ENCODE peak calls at places on chromosomes 5 and 9, in five cellular contexts. Z is GM19239; P is stimulated activated CD4-positive, alpha-beta T cell treated with anti-CD3 and anti-CD28 coated beads, TNF-alpha, amount 100 ng/mL, for 1 hour; S is iPS DF 19.7; H is AG08395. F is an unnamed sample.

GRCh38 chr5:27252911-27253310 is 214.5 kb upstream of the CDH9 start:
- DNase-seq in Z (no peak), H (no peak), P (no peak), S (no peak), F (no peak)

GRCh38 chr5:178430187-178431062 is 159.8 kb downstream of the COL23A1 start:
- DNase-seq in Z (no peak), P (no peak), S (no peak), H (no peak), F (no peak)

GRCh38 chr9:129317179-129318011 is 139.3 kb upstream of the IER5L start:
- DNase-seq in S (no peak), H (no peak), Z (no peak), P (no peak), F (no peak)

GRCh38 chr9:132546148-132547051 is 36.0 kb upstream of the BARHL1 start:
- DNase-seq in S (peak), Z (no peak), H (peak), P (no peak), F (peak)

GRCh38 chr5:78361226-78361993 is 993 bp downstream of the SCAMP1 start:
- DNase-seq in H (peak), S (no peak), Z (no peak), P (no peak), F (peak)

GRCh38 chr5:176899946-176900782 is 1.0 kb upstream of the HK3 start:
- DNase-seq in S (no peak), H (no peak), Z (no peak), P (no peak), F (no peak)

GRCh38 chr5:144390133-144390532 is 219.5 kb downstream of the KCTD16 start:
- DNase-seq in S (no peak), Z (no peak), H (no peak), P (no peak), F (no peak)

GRCh38 chr5:67065237-67065636 is 131.4 kb downstream of the CD180 start:
- DNase-seq in Z (no peak), S (no peak), P (no peak), H (no peak), F (no peak)

GRCh38 chr5:75510417-75510835 is 1.0 kb downstream of the CERT1 start:
- DNase-seq in Z (no peak), P (no peak), H (peak), S (no peak), F (no peak)

GRCh38 chr9:89592963-89593775 is 11.6 kb upstream of the GADD45G start:
- DNase-seq in Z (no peak), P (no peak), H (no peak), S (no peak), F (peak)

GRCh38 chr5:154753792-154754191 is 1.4 kb upstream of the LARP1 start:
- DNase-seq in Z (no peak), S (no peak), H (peak), P (no peak), F (no peak)

GRCh38 chr5:150066901-150067396 is 19.4 kb downstream of the CSF1R start:
- DNase-seq in H (peak), Z (no peak), S (no peak), P (no peak), F (no peak)

GRCh38 chr5:126438871-126439270 is 15.7 kb downstream of the GRAMD2B start:
- DNase-seq in P (no peak), Z (no peak), H (peak), S (no peak), F (no peak)

GRCh38 chr5:160245506-160246100 is 16.3 kb downstream of the FABP6 start:
- DNase-seq in H (no peak), Z (no peak), P (no peak), S (no peak), F (no peak)

GRCh38 chr5:44387911-44388310 is 1.3 kb downstream of the FGF10 start:
- DNase-seq in H (no peak), S (no peak), P (no peak), Z (no peak), F (no peak)

GRCh38 chr5:102850503-102850902 is 95.4 kb downstream of the PAM start:
- DNase-seq in Z (no peak), S (no peak), P (no peak), H (no peak), F (no peak)

GRCh38 chr5:52269853-52270252 is 517.9 kb upstream of the ITGA1 start:
- DNase-seq in Z (no peak), S (no peak), P (no peak), H (no peak), F (no peak)

GRCh38 chr5:122805481-122805880 is 30.6 kb downstream of the SNX2 start:
- DNase-seq in P (no peak), H (no peak), S (no peak), Z (no peak), F (no peak)

GRCh38 chr9:27059907-27060306 is 49.1 kb upstream of the TEK start:
- DNase-seq in H (no peak), Z (no peak), S (no peak), P (no peak), F (no peak)

GRCh38 chr5:168327994-168328393 is 36.5 kb downstream of the WWC1 start:
- DNase-seq in H (peak), S (no peak), Z (no peak), P (no peak), F (no peak)

GRCh38 chr9:89684912-89685636 is 80.3 kb downstream of the GADD45G start:
- DNase-seq in S (no peak), H (no peak), P (no peak), Z (no peak), F (no peak)

GRCh38 chr5:103461223-103461622 is 101.4 kb downstream of the NUDT12 start:
- DNase-seq in H (peak), S (no peak), Z (no peak), P (no peak), F (no peak)

GRCh38 chr5:67063055-67063454 is 133.5 kb downstream of the CD180 start:
- DNase-seq in Z (no peak), H (no peak), S (no peak), P (no peak), F (no peak)

GRCh38 chr9:82601272-82601835 is 461.6 kb downstream of the RASEF start:
- DNase-seq in S (no peak), H (peak), Z (no peak), P (no peak), F (no peak)

GRCh38 chr9:114275246-114275994 is 47.5 kb upstream of the ORM1 start:
- DNase-seq in Z (no peak), P (no peak), S (no peak), H (no peak), F (no peak)

GRCh38 chr5:151158287-151158661 is 695 bp upstream of the ANXA6 start:
- DNase-seq in H (no peak), S (no peak), P (no peak), Z (no peak), F (no peak)

GRCh38 chr5:116756531-116756930 is 181.9 kb upstream of the SEMA6A start:
- DNase-seq in H (no peak), Z (no peak), S (no peak), P (no peak), F (no peak)

GRCh38 chr9:95623614-95624013 is 106.8 kb upstream of the PTCH1 start:
- DNase-seq in P (no peak), S (no peak), H (no peak), Z (no peak), F (no peak)

GRCh38 chr5:96734871-96735325 is 72.7 kb downstream of the CAST start:
- DNase-seq in H (no peak), Z (no peak), P (no peak), S (no peak), F (no peak)

GRCh38 chr9:4108708-4109444 is 191.0 kb downstream of the GLIS3 start:
- DNase-seq in H (no peak), Z (no peak), P (no peak), S (no peak), F (no peak)

GRCh38 chr9:128124873-128125574 is 2.5 kb downstream of the PTGES2 start:
- DNase-seq in P (no peak), Z (no peak), H (no peak), S (peak), F (peak)

GRCh38 chr9:83027153-83027867 is 35.6 kb downstream of the RASEF start:
- DNase-seq in S (no peak), H (peak), Z (no peak), P (no peak), F (no peak)

GRCh38 chr9:115855458-115856133 is 298.0 kb upstream of the PAPPA start:
- DNase-seq in H (peak), P (no peak), Z (no peak), S (peak), F (no peak)

GRCh38 chr9:21415492-21416267 is 6.8 kb downstream of the IFNA8 start:
- DNase-seq in P (no peak), S (no peak), Z (no peak), H (no peak), F (no peak)

GRCh38 chr9:91071185-91071990 is 269.8 kb downstream of the SYK start:
- DNase-seq in Z (no peak), P (peak), H (peak), S (no peak), F (no peak)

F was measured in endothelial cell.